ENCODE peak calls at places on chromosome 16, in five cellular contexts. N is cardiac fibroblast, E is heart right ventricle, K is adrenal gland, S is ascending aorta. G is an unnamed sample.

GRCh38 chr16:64920211-64920610 is 201.7 kb downstream of the CDH11 start:
- DNase-seq in E (no peak), S (no peak), N (no peak), K (no peak), G (no peak)

GRCh38 chr16:23826528-23827244 is 9.1 kb upstream of the PRKCB start:
- DNase-seq in N (no peak), K (no peak), S (no peak), E (no peak), G (no peak)

GRCh38 chr16:70701596-70701995 is 15.7 kb upstream of the MTSS2 start:
- DNase-seq in S (no peak), N (no peak), E (no peak), K (no peak), G (no peak)

GRCh38 chr16:19698480-19699465 is 19.3 kb downstream of the KNOP1 start:
- DNase-seq in N (peak), K (peak), S (no peak), E (no peak), G (no peak)

GRCh38 chr16:57091990-57092785 is at the start of gene CPNE2:
- DNase-seq in S (peak), K (peak), N (peak), E (peak), G (peak)

GRCh38 chr16:1209081-1209480 is 16.0 kb downstream of the TPSG1 start:
- DNase-seq in S (no peak), K (no peak), N (no peak), E (no peak), G (no peak)

GRCh38 chr16:75580-76501 is 2.2 kb upstream of the MPG start:
- DNase-seq in N (peak), K (peak), E (peak), S (peak), G (peak)

GRCh38 chr16:23509763-23510153 is 536 bp downstream of the GGA2 start:
- DNase-seq in S (no peak), K (peak), E (peak), N (peak), G (peak)

GRCh38 chr16:57023541-57024249 is 34.3 kb downstream of the NLRC5 start:
- DNase-seq in S (no peak), K (no peak), E (no peak), N (no peak), G (no peak)

GRCh38 chr16:83248735-83249469 is 558.9 kb upstream of the HSBP1 start:
- DNase-seq in N (peak), S (no peak), E (no peak), K (no peak), G (no peak)

GRCh38 chr16:83701494-83701893 is 106.3 kb upstream of the HSBP1 start:
- DNase-seq in K (peak), E (peak), S (no peak), N (peak), G (peak)

GRCh38 chr16:69351309-69352027 is at the start of gene TMED6:
- DNase-seq in N (no peak), S (peak), E (no peak), K (no peak), G (no peak)

GRCh38 chr16:67475051-67475450 is 5.9 kb downstream of the ATP6V0D1 start:
- DNase-seq in S (no peak), E (no peak), N (no peak), K (peak), G (no peak)

GRCh38 chr16:24273511-24273910 is 17.4 kb downstream of the CACNG3 start:
- DNase-seq in K (no peak), N (peak), S (no peak), E (no peak), G (no peak)

GRCh38 chr16:14505846-14506245 is 124.2 kb downstream of the PARN start:
- DNase-seq in K (peak), N (peak), E (no peak), S (no peak), G (no peak)

GRCh38 chr16:700684-701584 is 4.7 kb downstream of the FBXL16 start:
- DNase-seq in S (no peak), E (no peak), N (no peak), K (no peak), G (peak)

GRCh38 chr16:66355526-66355925 is 11.0 kb upstream of the CDH5 start:
- DNase-seq in E (no peak), K (no peak), S (no peak), N (no peak), G (no peak)

GRCh38 chr16:66359811-66360608 is 6.5 kb upstream of the CDH5 start:
- DNase-seq in E (peak), N (peak), S (no peak), K (peak), G (no peak)

GRCh38 chr16:66359012-66359411 is 7.5 kb upstream of the CDH5 start:
- DNase-seq in E (no peak), S (no peak), K (no peak), N (no peak), G (no peak)

GRCh38 chr16:66358231-66358630 is 8.3 kb upstream of the CDH5 start:
- DNase-seq in K (no peak), E (no peak), S (no peak), N (no peak), G (no peak)

DNA sequence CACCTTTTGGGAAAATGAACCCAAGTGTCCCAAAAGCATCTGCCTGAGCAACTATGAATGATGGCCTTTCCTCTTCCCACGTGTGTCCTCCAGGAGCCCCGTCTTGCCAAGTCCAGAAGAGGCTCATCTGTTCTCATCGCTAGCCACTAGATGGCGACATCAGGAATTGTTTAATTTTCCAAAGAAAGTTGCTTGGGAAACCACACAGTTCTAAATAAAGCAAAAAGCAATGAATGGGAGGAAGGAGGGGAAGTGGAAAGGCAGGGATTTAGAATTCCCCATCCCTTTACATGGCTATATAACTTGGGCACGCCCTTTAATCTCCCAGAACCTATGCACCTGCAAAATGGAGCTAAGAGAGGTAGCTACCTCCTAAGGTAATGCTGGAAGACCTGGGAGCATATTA is 9.0 kb upstream of the CDH5 start:
- DNase-seq in S (peak), K (peak), E (peak), N (peak), G (peak)
- TF ChIP-seq CTCF in S (peak), K (peak), E (peak), N (peak), G (peak)

DNA sequence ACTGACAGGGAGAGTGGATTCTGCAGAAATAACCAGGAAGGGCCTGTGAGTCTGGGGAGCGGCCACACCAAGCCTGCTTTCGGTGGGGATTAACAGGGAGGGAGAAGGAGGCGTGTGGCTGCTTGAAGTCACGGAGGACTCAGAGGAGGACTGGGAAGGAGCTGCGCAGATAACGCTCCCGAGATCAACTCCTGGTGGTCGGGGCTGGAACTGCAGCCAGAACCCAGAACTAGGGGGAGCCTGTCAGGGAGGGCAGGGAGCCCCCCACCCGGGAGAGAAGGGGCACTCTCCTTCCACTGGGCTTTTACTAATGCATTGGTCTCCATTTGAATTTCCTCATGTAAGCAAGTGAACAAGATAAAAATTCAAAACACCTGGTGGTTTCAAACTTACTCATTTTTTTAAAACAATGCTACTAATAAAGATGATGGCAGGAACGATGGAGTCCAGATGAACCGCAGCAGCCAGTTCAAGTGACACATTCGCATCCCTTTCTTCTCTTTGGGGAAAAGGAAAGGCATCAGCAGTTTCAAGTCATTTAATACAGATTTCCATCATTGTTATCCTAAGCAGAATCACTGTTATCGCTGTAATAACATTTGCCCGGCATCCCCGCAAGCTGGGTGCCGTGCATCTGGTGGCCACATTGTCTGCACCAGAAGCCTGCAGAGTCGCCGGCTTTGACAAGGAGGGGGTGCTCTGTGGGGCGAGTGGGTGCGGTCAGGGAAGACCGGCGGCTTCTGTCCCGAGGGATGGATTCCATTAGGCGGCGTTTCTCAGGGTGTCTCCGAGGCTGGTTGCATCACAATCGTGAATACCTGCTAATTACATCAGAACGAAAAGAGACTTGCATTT is 183.0 kb downstream of the FOXL1 start:
- DNase-seq in E (peak), K (peak), N (peak), S (peak), G (peak)
- H3K4me3 ChIP-seq in E (no peak), K (no peak), N (peak), S (peak), G (no peak)

GRCh38 chr16:77043076-77043475 is 147.9 kb upstream of the MON1B start:
- DNase-seq in S (no peak), N (peak), K (peak), E (no peak), G (no peak)
- TF ChIP-seq CTCF in S (no peak), N (peak), K (peak), E (no peak), G (peak)

DNA sequence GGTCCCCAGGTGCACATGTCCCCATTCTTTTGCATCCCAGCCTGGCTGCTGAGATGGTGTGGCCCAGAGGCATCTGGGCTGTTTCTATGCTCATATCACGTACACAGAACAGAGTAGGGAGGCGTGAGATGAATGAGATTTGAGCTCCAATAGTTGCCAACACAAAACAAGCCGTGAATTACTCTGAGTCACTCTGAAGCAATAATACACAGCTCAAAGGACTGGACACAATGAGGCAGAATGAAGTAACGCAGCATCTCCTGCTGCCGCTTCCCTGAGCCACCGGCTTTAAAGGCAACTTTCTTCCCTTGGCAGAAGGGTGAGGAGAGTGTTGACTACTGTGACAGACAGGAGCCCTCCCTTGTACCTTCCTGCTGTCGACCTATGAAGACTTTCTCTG is 33.9 kb upstream of the CLEC18B start:
- DNase-seq in S (no peak), E (no peak), K (no peak), N (peak), G (no peak)
- H3K4me3 ChIP-seq in S (no peak), E (no peak), K (no peak), N (no peak), G (no peak)

G was measured in endodermal cell.